ENCODE peak calls at places on chromosomes 6 and 20, in nine cellular contexts. W is Right ventricle myocardium inferior; K is OCI-M1; U is fibroblast of the conjunctiva; O is brain microvascular endothelial cell; G is neural crest cell; F is stimulated activated CD4-positive, alpha-beta T cell treated with anti-CD3 and anti-CD28 coated beads, Interleukin-2, amount 100 ng/mL, for 48 hours; P is T-helper 9 cell; X is GM13977. B is an unnamed sample.

GRCh38 chr20:33352258-33353012 is 48.9 kb downstream of the CDK5RAP1 start:
- DNase-seq in W (no peak), U (no peak), O (no peak), F (no peak), P (no peak), K (no peak), G (no peak), X (no peak), B (no peak)

GRCh38 chr20:2867081-2867860 is 6.0 kb upstream of the PTPRA start:
- DNase-seq in O (no peak), G (no peak), P (no peak), X (no peak), K (no peak), F (no peak), W (no peak), U (no peak), B (no peak)

GRCh38 chr20:34829191-34829590 is 3.7 kb upstream of the NCOA6 start:
- DNase-seq in G (no peak), P (no peak), F (no peak), O (no peak), W (no peak), X (no peak), K (no peak), U (no peak), B (no peak)

GRCh38 chr6:109705258-109705657 is 14.2 kb downstream of the FIG4 start:
- DNase-seq in G (peak; percentile 77), O (peak; percentile 84), F (peak; percentile 66), P (peak; percentile 49), U (peak; percentile 85), X (peak; percentile 53), K (peak; percentile 96), W (peak; percentile 80), B (peak; percentile 97)

GRCh38 chr20:61193164-61193563 is 58.9 kb upstream of the CDH4 start:
- DNase-seq in U (no peak), O (no peak), K (no peak), W (no peak), X (no peak), P (no peak), G (no peak), F (no peak), B (no peak)

GRCh38 chr20:37501940-37502339 is 19.1 kb upstream of the NNAT start:
- DNase-seq in K (no peak), U (no peak), W (no peak), G (no peak), O (no peak), X (no peak), P (no peak), F (no peak), B (peak; percentile 20)

GRCh38 chr6:75437451-75438185 is 56.0 kb downstream of the FILIP1 start:
- DNase-seq in U (no peak), W (no peak), K (no peak), F (no peak), P (no peak), O (peak; percentile 46), G (no peak), X (no peak), B (no peak)

GRCh38 chr6:51618563-51618962 is 468.9 kb downstream of the PKHD1 start:
- DNase-seq in W (no peak), P (no peak), U (no peak), O (no peak), G (no peak), X (no peak), K (peak; percentile 11), F (no peak), B (no peak)

GRCh38 chr6:150247803-150248202 is 105.0 kb downstream of the PPP1R14C start:
- DNase-seq in W (no peak), F (no peak), G (no peak), U (no peak), X (no peak), O (no peak), K (peak; percentile 12), P (no peak), B (no peak)

GRCh38 chr6:132399376-132400074 is 1.8 kb downstream of the MOXD1 start:
- DNase-seq in O (peak; percentile 51), X (no peak), K (no peak), U (no peak), P (no peak), W (no peak), F (no peak), G (no peak), B (no peak)

GRCh38 chr6:75183099-75183541 is 22.7 kb downstream of the COL12A1 start:
- DNase-seq in W (no peak), G (no peak), U (peak; percentile 87), K (no peak), X (no peak), F (no peak), O (peak; percentile 58), P (no peak), B (no peak)

GRCh38 chr20:46558511-46558959 is 8.1 kb upstream of the OCSTAMP start:
- DNase-seq in G (no peak), U (peak; percentile 58), X (no peak), F (peak; percentile 47), O (peak; percentile 84), W (no peak), K (no peak), P (no peak), B (no peak)

GRCh38 chr20:60137657-60138245 is 179.5 kb downstream of the CDH26 start:
- DNase-seq in G (peak; percentile 14), W (no peak), U (no peak), X (no peak), P (no peak), K (peak; percentile 7), O (peak; percentile 53), F (peak; percentile 23), B (peak; percentile 78)

GRCh38 chr6:170291271-170292110 is 613 bp upstream of the DLL1 start:
- DNase-seq in G (peak; percentile 53), X (peak; percentile 74), W (peak; percentile 89), P (no peak), O (no peak), F (no peak), K (no peak), U (no peak), B (peak; percentile 98)

GRCh38 chr20:6583134-6583738 is 184.2 kb upstream of the BMP2 start:
- DNase-seq in O (peak; percentile 63), U (peak; percentile 31), W (peak; percentile 62), K (peak; percentile 83), G (peak; percentile 18), P (no peak), F (no peak), X (peak; percentile 20), B (no peak)

GRCh38 chr20:48603819-48604405 is 223.9 kb downstream of the PREX1 start:
- DNase-seq in W (no peak), X (no peak), F (no peak), K (no peak), G (no peak), U (no peak), O (no peak), P (no peak), B (no peak)